ENCODE peak calls at places on chromosomes 12 and 14, in nine cellular contexts. Z, W, A, N, C, G, L, H and Y are unnamed samples.

GRCh38 chr14:52553671-52554575 is 1.3 kb downstream of the GPR137C start:
- DNase-seq in L (peak; percentile 93), G (no peak), H (peak; percentile 91), N (peak; percentile 96), C (peak; percentile 85), A (peak; percentile 62), Z (peak; percentile 62), W (peak; percentile 90), Y (peak; percentile 64)

GRCh38 chr14:34781242-34781641 is 66.8 kb upstream of the CFL2 start:
- DNase-seq in W (peak; percentile 92), A (no peak), L (peak; percentile 78), N (no peak), C (no peak), G (peak; percentile 58), Z (no peak), H (no peak), Y (peak; percentile 47)

GRCh38 chr12:131129839-131130238 is 176.1 kb downstream of the ADGRD1 start:
- DNase-seq in L (no peak), W (no peak), G (no peak), N (peak; percentile 49), H (no peak), Z (no peak), A (no peak), C (no peak), Y (no peak)

GRCh38 chr12:39070775-39071174 is 165.4 kb upstream of the CPNE8 start:
- DNase-seq in N (no peak), C (no peak), Z (no peak), G (no peak), H (no peak), W (no peak), A (no peak), L (no peak), Y (no peak)

GRCh38 chr14:102421366-102422057 is 58.8 kb downstream of the TECPR2 start:
- DNase-seq in W (no peak), C (no peak), N (peak; percentile 38), A (no peak), L (no peak), H (no peak), G (no peak), Z (no peak), Y (no peak)

GRCh38 chr14:98721061-98721460 is 550.9 kb downstream of the BCL11B start:
- DNase-seq in G (no peak), N (no peak), A (no peak), L (no peak), H (no peak), C (no peak), W (no peak), Z (no peak), Y (no peak)

GRCh38 chr14:46054526-46054925 is 597.1 kb downstream of the RPL10L start:
- DNase-seq in W (peak; percentile 80), A (no peak), Z (no peak), N (no peak), L (peak; percentile 61), G (peak; percentile 67), H (no peak), C (no peak), Y (peak; percentile 8)

GRCh38 chr14:67583711-67584644 is 16.1 kb downstream of the PIGH start:
- DNase-seq in L (peak; percentile 68), A (peak; percentile 56), G (no peak), Z (no peak), N (no peak), C (peak; percentile 10), W (peak; percentile 30), H (no peak), Y (peak; percentile 77)

GRCh38 chr12:701896-702539 is 38.8 kb upstream of the NINJ2 start:
- DNase-seq in Z (no peak), C (no peak), G (no peak), H (no peak), L (peak; percentile 17), W (no peak), A (no peak), N (no peak), Y (no peak)

GRCh38 chr12:89470741-89471504 is 53.7 kb downstream of the GALNT4 start:
- DNase-seq in N (no peak), W (no peak), A (peak; percentile 70), H (no peak), L (peak; percentile 77), C (no peak), Z (no peak), G (no peak), Y (no peak)

GRCh38 chr14:58455593-58456265 is 28.2 kb downstream of the KIAA0586 start:
- DNase-seq in W (no peak), Z (no peak), N (no peak), C (no peak), A (peak; percentile 56), H (no peak), L (no peak), G (no peak), Y (peak; percentile 46)